ENCODE peak calls at places on chromosomes 16 and 17, in four cellular contexts. T is choroid plexus epithelial cell, K is Panc1, C is endothelial cell. R is an unnamed sample.

GRCh38 chr17:77105706-77106105 is 35.1 kb upstream of the SEC14L1 start:
- DNase-seq in T (no peak), K (no peak), C (no peak), R (no peak)

GRCh38 chr17:7018331-7018964 is 4.4 kb upstream of the BCL6B start:
- DNase-seq in T (no peak), K (no peak), C (no peak), R (no peak)

GRCh38 chr17:40317345-40317873 is 8.4 kb downstream of the RARA start:
- DNase-seq in T (peak), K (no peak), C (peak), R (peak)

GRCh38 chr17:40094874-40095273 is 5.5 kb downstream of the NR1D1 start:
- DNase-seq in T (no peak), K (no peak), C (no peak), R (no peak)

GRCh38 chr17:65332375-65332774 is 195.2 kb downstream of the RGS9 start:
- DNase-seq in T (peak), K (no peak), C (no peak), R (no peak)

GRCh38 chr16:11586856-11587642 is at the start of gene LITAF:
- DNase-seq in T (peak), K (no peak), C (peak), R (peak)

GRCh38 chr16:14358697-14359305 is 271.3 kb downstream of the PARN start:
- DNase-seq in T (no peak), K (no peak), C (no peak), R (no peak)

GRCh38 chr16:1108299-1109252 is 12.5 kb upstream of the C1QTNF8 start:
- DNase-seq in T (no peak), K (no peak), C (no peak), R (no peak)

GRCh38 chr16:56869513-56870270 is 4.7 kb downstream of the SLC12A3 start:
- DNase-seq in T (peak), K (no peak), C (peak), R (peak)

GRCh38 chr17:68295086-68295485 is 3.8 kb downstream of the ARSG start:
- DNase-seq in T (no peak), K (no peak), C (no peak), R (no peak)

GRCh38 chr16:51148674-51149228 is 2.3 kb downstream of the SALL1 start:
- DNase-seq in T (no peak), K (no peak), C (no peak), R (no peak)

GRCh38 chr17:50835563-50836231 is at the start of gene WFIKKN2:
- DNase-seq in T (no peak), K (no peak), C (no peak), R (peak)

GRCh38 chr17:64174686-64175456 is 44.9 kb upstream of the ERN1 start:
- DNase-seq in T (peak), K (no peak), C (no peak), R (no peak)

GRCh38 chr16:31354394-31355291 is at the start of gene ITGAX:
- DNase-seq in T (peak), K (no peak), C (no peak), R (peak)

GRCh38 chr16:907819-908218 is 63.0 kb downstream of the LMF1 start:
- DNase-seq in T (no peak), K (no peak), C (no peak), R (no peak)

GRCh38 chr17:75064867-75065561 is 18.0 kb downstream of the KCTD2 start:
- DNase-seq in T (no peak), K (no peak), C (no peak), R (no peak)

GRCh38 chr16:50666658-50667496 is 14.2 kb downstream of the SNX20 start:
- DNase-seq in T (no peak), K (no peak), C (no peak), R (peak)

GRCh38 chr16:27779719-27780161 is 229.8 kb downstream of the KATNIP start:
- DNase-seq in T (peak), K (no peak), C (peak), R (no peak)

GRCh38 chr17:69326302-69327059 is 452 bp downstream of the ABCA5 start:
- DNase-seq in T (peak), K (no peak), C (no peak), R (peak)

GRCh38 chr16:69830146-69830533 is 68.0 kb downstream of the WWP2 start:
- DNase-seq in T (no peak), K (no peak), C (no peak), R (no peak)

GRCh38 chr16:52545157-52545543 is 1.8 kb downstream of the TOX3 start:
- DNase-seq in T (no peak), K (no peak), C (no peak), R (no peak)

GRCh38 chr16:26709175-26709574 is 357.6 kb upstream of the C16orf82 start:
- DNase-seq in T (no peak), K (no peak), C (no peak), R (no peak)

GRCh38 chr17:69405096-69405495 is 9.4 kb upstream of the MAP2K6 start:
- DNase-seq in T (no peak), K (no peak), C (no peak), R (no peak)

GRCh38 chr17:50938821-50939541 is 72.8 kb upstream of the TOB1 start:
- DNase-seq in T (no peak), K (no peak), C (no peak), R (no peak)

GRCh38 chr17:39769974-39770587 is 32.3 kb downstream of the GRB7 start:
- DNase-seq in T (no peak), K (peak), C (no peak), R (peak)

GRCh38 chr17:70171159-70171558 is 1.8 kb downstream of the KCNJ2 start:
- DNase-seq in T (no peak), K (no peak), C (no peak), R (no peak)

GRCh38 chr17:63274156-63274555 is 171.9 kb downstream of the CYB561 start:
- DNase-seq in T (peak), K (no peak), C (no peak), R (no peak)

GRCh38 chr17:57585341-57586098 is 159.6 kb downstream of the CCDC182 start:
- DNase-seq in T (no peak), K (no peak), C (no peak), R (no peak)

GRCh38 chr17:6605142-6605541 is 35.4 kb downstream of the KIAA0753 start:
- DNase-seq in T (no peak), K (no peak), C (no peak), R (no peak)

GRCh38 chr16:86665319-86665675 is 86.9 kb downstream of the FOXL1 start:
- DNase-seq in T (peak), K (no peak), C (no peak), R (no peak)

GRCh38 chr17:3796822-3797170 is 4.2 kb downstream of the ITGAE start:
- DNase-seq in T (no peak), K (no peak), C (no peak), R (peak)

GRCh38 chr17:75830168-75831031 is 13.8 kb downstream of the UNC13D start:
- DNase-seq in T (no peak), K (no peak), C (peak), R (peak)

GRCh38 chr17:19546289-19547065 is 12.8 kb downstream of the SLC47A1 start:
- DNase-seq in T (no peak), K (no peak), C (no peak), R (no peak)

GRCh38 chr16:31344712-31345111 is 10.3 kb upstream of the ITGAX start:
- DNase-seq in T (no peak), K (no peak), C (no peak), R (peak)

GRCh38 chr17:76834889-76835288 is 33.3 kb upstream of the MGAT5B start:
- DNase-seq in T (no peak), K (no peak), C (no peak), R (no peak)

GRCh38 chr16:82657239-82657638 is 30.5 kb downstream of the CDH13 start:
- DNase-seq in T (peak), K (no peak), C (no peak), R (no peak)

GRCh38 chr16:57147381-57148191 is 38.3 kb downstream of the PSME3IP1 start:
- DNase-seq in T (peak), K (no peak), C (peak), R (no peak)

GRCh38 chr16:87207509-87207908 is 109.7 kb downstream of the C16orf95 start:
- DNase-seq in T (peak), K (no peak), C (no peak), R (no peak)

GRCh38 chr17:53032861-53033271 is 789.9 kb upstream of the KIF2B start:
- DNase-seq in T (peak), K (no peak), C (peak), R (no peak)

DNA sequence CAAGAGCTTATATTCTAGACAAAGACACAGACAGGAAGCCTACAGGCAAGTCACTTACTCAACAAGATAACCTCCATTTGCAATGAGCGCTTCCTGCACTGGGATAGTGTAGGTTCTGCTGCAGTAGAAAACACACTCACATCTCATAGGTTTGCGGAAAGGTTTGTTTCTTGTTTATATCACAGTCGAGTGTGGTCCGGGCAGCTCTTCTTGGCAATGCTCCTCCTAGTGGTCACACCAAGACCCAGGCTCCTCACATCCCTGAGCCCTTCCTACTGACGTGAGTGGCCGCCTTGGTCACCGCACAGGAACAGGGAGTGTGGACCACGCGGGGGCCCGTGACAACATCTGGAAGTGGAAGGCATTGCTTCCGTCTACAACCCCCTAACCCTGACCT is 48.0 kb upstream of the RBFOX3 start:
- DNase-seq in T (peak), K (no peak), C (peak), R (no peak)
- TF ChIP-seq CTCF in T (peak), K (peak), C (peak), R (peak)

GRCh38 chr16:3952342-3953131 is 72.0 kb upstream of the CREBBP start:
- DNase-seq in T (peak), K (no peak), C (no peak), R (no peak)
- TF ChIP-seq CTCF in T (no peak), K (no peak), C (no peak), R (no peak)

GRCh38 chr16:67893791-67894399 is 841 bp downstream of the PSKH1 start:
- DNase-seq in T (no peak), K (no peak), C (no peak), R (no peak)

GRCh38 chr16:67897231-67897630 is 4.2 kb downstream of the PSKH1 start:
- DNase-seq in T (peak), K (no peak), C (no peak), R (no peak)

GRCh38 chr16:67888311-67888710 is 3.6 kb downstream of the NRN1L start:
- DNase-seq in T (no peak), K (no peak), C (no peak), R (no peak)

GRCh38 chr16:67892375-67892774 is 679 bp upstream of the PSKH1 start:
- DNase-seq in T (no peak), K (no peak), C (no peak), R (no peak)

DNA sequence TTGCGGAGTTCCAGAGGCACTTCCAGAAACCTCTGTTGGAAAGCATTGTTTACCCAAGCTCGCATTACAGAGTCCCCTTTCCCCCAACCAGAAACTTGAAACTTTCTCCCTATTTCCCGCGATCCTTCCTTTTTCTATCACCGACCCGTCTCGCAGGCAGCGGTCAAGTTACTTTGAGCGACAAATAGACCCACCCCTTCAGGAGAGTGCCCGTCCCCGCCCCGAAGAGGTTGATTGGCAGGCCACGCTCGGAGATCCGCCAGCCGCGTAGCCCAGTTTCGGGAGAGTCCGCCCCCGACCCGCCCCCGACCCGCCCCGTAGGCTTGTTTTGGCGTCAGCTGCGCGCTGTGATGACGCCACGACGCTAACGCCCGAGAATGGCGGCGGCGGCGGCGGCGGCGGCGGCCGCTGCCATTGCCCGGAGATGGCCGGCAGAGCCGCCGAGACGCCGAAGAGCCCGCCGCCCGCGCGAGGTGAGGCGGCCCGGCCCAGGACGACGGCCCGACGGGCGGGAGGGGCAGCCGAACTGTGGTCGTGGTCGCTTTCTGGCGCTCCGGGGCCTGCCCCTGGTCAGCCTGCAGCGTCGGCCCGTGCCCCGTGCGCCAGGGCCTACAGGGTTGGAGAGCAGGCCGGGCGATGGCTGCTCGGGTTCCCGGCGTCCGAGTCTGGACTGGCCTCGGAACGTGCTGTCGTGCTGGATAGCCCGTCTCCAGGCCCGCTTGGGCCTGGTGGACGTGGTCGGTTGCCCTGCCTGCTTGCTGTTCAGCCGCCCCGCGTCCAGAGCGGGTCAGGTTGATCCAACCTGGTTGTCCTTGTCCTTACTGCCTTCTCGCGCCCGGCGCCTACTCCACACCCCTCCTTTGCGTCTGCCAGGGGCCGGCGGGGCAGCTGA is at the start of gene PSKH1:
- DNase-seq in T (peak), K (peak), C (peak), R (peak)
- TF ChIP-seq CTCF in T (no peak), K (no peak), C (no peak), R (no peak)

DNA sequence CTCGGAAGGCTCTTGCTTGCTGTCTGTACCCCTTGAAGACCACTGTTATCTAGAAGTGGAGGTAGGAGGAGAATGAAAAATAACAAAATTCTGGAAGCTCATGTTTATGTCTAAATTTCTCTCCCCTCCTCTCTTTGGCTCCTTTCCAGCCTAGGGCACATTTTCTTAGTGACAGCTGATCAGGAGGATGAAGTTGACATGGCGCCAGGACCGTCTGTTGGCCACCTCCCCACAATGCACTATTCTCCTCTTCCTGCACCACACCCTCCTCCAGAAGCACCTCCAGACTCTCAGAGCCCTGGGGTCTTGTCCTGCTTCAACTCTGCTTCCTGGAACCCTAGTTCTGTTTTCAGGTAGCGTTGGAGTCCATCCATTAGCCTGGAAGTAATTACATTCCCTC is 25.5 kb upstream of the SSTR2 start:
- DNase-seq in T (no peak), K (no peak), C (no peak), R (no peak)
- TF ChIP-seq CTCF in T (no peak), K (no peak), C (no peak), R (no peak)

GRCh38 chr17:78923660-78924453 is 1.3 kb downstream of the TIMP2 start:
- DNase-seq in T (no peak), K (no peak), C (no peak), R (peak)

GRCh38 chr17:78922876-78923498 is 2.2 kb downstream of the TIMP2 start:
- DNase-seq in T (no peak), K (no peak), C (no peak), R (no peak)

GRCh38 chr17:78924481-78925151 is 571 bp downstream of the TIMP2 start:
- DNase-seq in T (no peak), K (no peak), C (peak), R (no peak)

GRCh38 chr17:78925662-78926555 is 722 bp upstream of the TIMP2 start:
- DNase-seq in T (peak), K (no peak), C (peak), R (no peak)

DNA sequence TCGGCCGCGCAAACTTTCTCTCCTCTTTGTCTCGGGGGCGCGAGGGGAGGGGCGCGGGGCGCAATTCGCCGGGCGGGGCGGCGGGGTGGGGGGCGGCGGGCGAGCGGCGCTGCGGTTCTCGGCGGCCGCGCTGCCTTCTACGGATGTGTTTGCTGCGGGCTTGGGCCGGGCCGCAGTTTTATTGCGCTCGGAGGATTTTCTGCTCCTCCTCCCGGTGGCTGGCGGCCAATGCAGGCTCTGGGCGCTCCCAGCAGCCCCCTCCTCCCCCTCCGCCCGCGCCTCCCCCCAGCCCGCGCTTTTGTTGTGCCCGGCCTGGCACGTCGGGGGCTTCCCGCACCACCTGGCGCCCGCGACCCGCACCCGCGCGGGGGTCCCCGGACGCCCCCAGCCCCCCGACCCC is at the start of gene TIMP2:
- DNase-seq in T (peak), K (no peak), C (peak), R (peak)
- TF ChIP-seq CTCF in T (peak), K (no peak), C (peak), R (peak)

DNA sequence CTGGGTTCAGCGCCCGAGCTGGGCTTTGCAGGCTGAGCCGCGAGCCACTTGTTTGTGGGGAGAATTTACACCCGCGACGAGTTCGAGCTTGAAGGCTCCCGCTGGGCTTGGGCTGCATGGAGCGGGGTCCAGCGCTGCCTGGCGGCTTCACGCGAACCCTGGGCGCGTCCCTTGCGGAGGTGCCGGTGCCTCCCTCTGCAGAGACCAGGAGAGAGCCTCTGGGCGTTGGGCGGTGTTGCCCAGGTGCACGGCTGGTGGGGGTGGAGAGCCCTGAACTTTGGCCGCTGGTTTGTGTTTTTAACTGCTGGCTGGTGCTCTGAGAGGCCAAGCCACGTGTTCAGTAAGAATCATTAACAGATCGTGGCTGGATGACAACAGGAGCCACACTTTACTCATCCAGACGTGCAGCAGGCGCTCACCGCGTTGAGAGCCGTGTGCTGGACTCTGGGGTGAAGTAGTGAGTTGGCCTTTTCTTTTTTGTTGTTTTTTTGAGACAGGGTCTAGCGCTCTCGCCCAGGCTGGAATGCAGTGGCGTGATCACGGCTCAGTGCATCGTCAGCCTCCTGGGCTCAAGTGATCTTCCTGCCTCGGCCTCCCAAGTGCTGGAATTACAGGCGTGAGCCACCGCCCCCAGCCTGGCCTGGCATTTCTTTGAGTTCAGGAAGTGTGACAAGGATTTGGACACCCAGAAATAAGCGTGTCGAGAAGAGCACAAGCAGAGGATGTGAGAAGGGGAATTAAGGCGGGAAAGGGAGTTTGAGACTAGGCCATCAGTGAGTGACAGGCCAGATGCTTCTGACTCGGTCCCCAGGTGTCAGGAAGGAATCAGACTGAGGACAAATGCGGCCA is 827 bp downstream of the CDK10 start:
- DNase-seq in T (peak), K (no peak), C (no peak), R (peak)
- TF ChIP-seq CTCF in T (peak), K (no peak), C (no peak), R (no peak)

GRCh38 chr17:49241040-49241439 is 10.5 kb upstream of the PHOSPHO1 start:
- DNase-seq in T (no peak), K (no peak), C (no peak), R (no peak)
- TF ChIP-seq CTCF in T (no peak), K (no peak), C (no peak), R (no peak)

GRCh38 chr16:25106567-25107465 is 4.7 kb upstream of the LCMT1 start:
- DNase-seq in T (peak), K (no peak), C (peak), R (peak)
- TF ChIP-seq CTCF in T (peak), K (peak), C (no peak), R (peak)

GRCh38 chr16:75087040-75087979 is 29.3 kb downstream of the LDHD start:
- DNase-seq in T (peak), K (no peak), C (peak), R (no peak)
- TF ChIP-seq CTCF in T (no peak), K (no peak), C (no peak), R (no peak)

DNA sequence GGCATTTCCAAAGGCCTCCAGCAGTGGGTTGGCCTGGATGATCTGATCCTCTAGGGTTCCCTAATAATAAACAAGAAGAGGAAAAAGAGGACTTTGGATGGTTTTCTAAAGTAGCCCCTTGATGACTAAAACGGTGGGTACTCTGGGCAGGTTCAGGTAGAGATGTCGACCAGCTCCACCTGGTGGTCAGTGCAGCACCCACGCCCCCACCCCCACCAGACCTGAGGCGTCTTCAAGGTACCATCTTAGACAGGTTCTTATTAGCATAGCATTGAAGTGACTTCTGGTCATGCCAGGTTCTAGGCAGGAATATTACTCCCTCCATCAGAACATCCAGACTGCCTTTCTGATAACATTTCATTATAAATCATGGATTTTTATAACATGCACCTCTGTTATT is 15.0 kb downstream of the MYH13 start:
- DNase-seq in T (no peak), K (no peak), C (peak), R (peak)
- TF ChIP-seq CTCF in T (peak), K (peak), C (peak), R (peak)